ENCODE peak calls at places on chromosomes 11 and 22, in nine cellular contexts. P, R, Y, C, Q, I, E, L and K are unnamed samples.

GRCh38 chr22:39348909-39349505 is 784 bp upstream of the SYNGR1 start:
- DNase-seq in P (no peak), R (no peak), Y (no peak), C (no peak), Q (no peak), I (no peak), E (peak; percentile 29), L (no peak), K (no peak)

GRCh38 chr11:60069471-60069870 is 13.0 kb downstream of the MS4A3 start:
- DNase-seq in P (no peak), R (no peak), Y (no peak), C (peak; percentile 55), Q (no peak), I (no peak), E (no peak), L (no peak), K (no peak)

GRCh38 chr11:28481673-28482480 is 373.7 kb downstream of the METTL15 start:
- DNase-seq in P (no peak), R (peak; percentile 12), Y (no peak), C (no peak), Q (no peak), I (no peak), E (no peak), L (no peak), K (no peak)

GRCh38 chr11:64297722-64298358 is 2.3 kb upstream of the CATSPERZ start:
- DNase-seq in P (no peak), R (no peak), Y (no peak), C (no peak), Q (no peak), I (peak; percentile 61), E (no peak), L (no peak), K (no peak)

GRCh38 chr22:46004105-46004866 is 27.3 kb upstream of the WNT7B start:
- DNase-seq in P (peak; percentile 60), R (no peak), Y (no peak), C (no peak), Q (no peak), I (peak; percentile 28), E (no peak), L (no peak), K (no peak)

GRCh38 chr22:49951001-49951677 is 9.4 kb upstream of the PIM3 start:
- DNase-seq in P (no peak), R (no peak), Y (no peak), C (peak; percentile 90), Q (no peak), I (peak; percentile 99), E (peak; percentile 100), L (no peak), K (no peak)

GRCh38 chr11:18495703-18496102 is 31.0 kb downstream of the TSG101 start:
- DNase-seq in P (no peak), R (no peak), Y (no peak), C (no peak), Q (no peak), I (no peak), E (no peak), L (no peak), K (no peak)

GRCh38 chr22:49791682-49792081 is 36.0 kb downstream of the BRD1 start:
- DNase-seq in P (no peak), R (no peak), Y (no peak), C (no peak), Q (no peak), I (no peak), E (no peak), L (no peak), K (no peak)

GRCh38 chr11:70528046-70528793 is 129.9 kb downstream of the CTTN start:
- DNase-seq in P (peak; percentile 25), R (no peak), Y (no peak), C (no peak), Q (no peak), I (no peak), E (no peak), L (no peak), K (no peak)

GRCh38 chr11:10735532-10736465 is 15.2 kb upstream of the CTR9 start:
- DNase-seq in P (peak; percentile 98), R (peak; percentile 97), Y (peak; percentile 91), C (peak; percentile 89), Q (peak; percentile 94), I (peak; percentile 92), E (peak; percentile 92), L (peak; percentile 99), K (peak; percentile 95)

GRCh38 chr11:10376061-10376460 is 71.2 kb downstream of the ADM start:
- DNase-seq in P (no peak), R (no peak), Y (no peak), C (no peak), Q (no peak), I (no peak), E (no peak), L (peak; percentile 47), K (no peak)

GRCh38 chr11:64355078-64355940 is 3.7 kb upstream of the RPS6KA4 start:
- DNase-seq in P (peak; percentile 91), R (peak; percentile 72), Y (peak; percentile 65), C (peak; percentile 68), Q (peak; percentile 58), I (peak; percentile 90), E (peak; percentile 91), L (peak; percentile 84), K (no peak)

GRCh38 chr11:104161751-104162450 is 2.0 kb downstream of the PDGFD start:
- DNase-seq in P (no peak), R (no peak), Y (no peak), C (no peak), Q (no peak), I (no peak), E (no peak), L (peak; percentile 17), K (no peak)

GRCh38 chr22:41772645-41773044 is 27.8 kb upstream of the CCDC134 start:
- DNase-seq in P (no peak), R (no peak), Y (no peak), C (peak; percentile 52), Q (no peak), I (no peak), E (no peak), L (no peak), K (no peak)

GRCh38 chr11:4610258-4610935 is 2.4 kb upstream of the TRIM68 start:
- DNase-seq in P (no peak), R (peak; percentile 16), Y (no peak), C (no peak), Q (no peak), I (no peak), E (no peak), L (peak; percentile 59), K (no peak)

GRCh38 chr11:72570893-72571741 is 103.1 kb downstream of the PDE2A start:
- DNase-seq in P (no peak), R (no peak), Y (no peak), C (no peak), Q (no peak), I (no peak), E (no peak), L (no peak), K (no peak)

GRCh38 chr11:72575533-72576170 is 98.6 kb downstream of the PDE2A start:
- DNase-seq in P (no peak), R (no peak), Y (no peak), C (no peak), Q (no peak), I (no peak), E (no peak), L (no peak), K (no peak)

GRCh38 chr11:72574534-72575460 is 99.4 kb downstream of the PDE2A start:
- DNase-seq in P (no peak), R (no peak), Y (no peak), C (no peak), Q (no peak), I (no peak), E (no peak), L (no peak), K (no peak)

GRCh38 chr11:72574046-72574445 is 100.2 kb downstream of the PDE2A start:
- DNase-seq in P (no peak), R (no peak), Y (no peak), C (no peak), Q (no peak), I (no peak), E (no peak), L (no peak), K (no peak)

GRCh38 chr11:72573380-72573949 is 100.8 kb downstream of the PDE2A start:
- DNase-seq in P (no peak), R (peak; percentile 25), Y (peak; percentile 39), C (no peak), Q (peak; percentile 34), I (no peak), E (peak; percentile 53), L (peak; percentile 43), K (no peak)
- TF ChIP-seq CTCF in P (peak; percentile 48), R (peak; percentile 82), Y (peak; percentile 81), C (peak; percentile 60), Q (peak; percentile 65), I (peak; percentile 26), E (peak; percentile 35), L (peak; percentile 67), K (peak; percentile 72)

DNA sequence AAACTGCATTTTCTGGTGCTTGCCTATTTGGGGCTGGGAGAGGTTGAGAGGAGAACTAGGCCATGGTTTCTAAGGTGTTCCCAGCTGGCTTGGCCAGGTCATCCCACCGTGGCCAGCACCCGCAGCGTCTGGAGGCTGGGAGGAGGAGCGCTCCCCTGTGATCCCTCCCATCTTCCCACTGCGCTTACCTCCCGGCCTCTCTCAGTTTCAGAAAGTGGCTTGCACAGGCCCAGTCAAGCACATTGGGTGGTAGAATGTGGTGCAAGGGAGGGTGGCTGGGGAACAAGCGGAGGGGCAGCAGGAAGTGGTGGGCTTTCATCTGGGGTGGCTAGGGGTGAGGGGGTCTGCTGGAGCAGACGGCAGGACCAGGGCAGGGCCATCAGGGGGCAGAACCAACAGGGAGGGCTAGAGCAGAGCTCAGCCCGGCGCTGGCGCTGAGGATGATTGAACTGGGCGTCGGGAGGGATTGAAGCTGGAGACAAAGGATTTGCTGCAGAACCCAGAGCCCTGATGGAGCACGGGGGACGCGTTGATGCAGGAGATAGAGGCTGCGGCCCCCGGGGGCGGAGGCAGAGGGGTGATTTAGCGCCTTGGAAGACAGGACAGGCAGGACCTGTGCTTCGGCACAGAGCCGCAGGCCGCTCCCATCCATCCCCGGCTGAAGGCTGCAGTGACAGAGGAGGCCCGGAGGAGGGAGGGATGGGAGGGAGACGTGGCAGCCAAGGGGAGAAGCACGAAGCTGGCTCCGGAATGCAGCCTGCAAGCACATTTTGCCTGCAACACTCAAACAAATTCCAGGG is 76.0 kb downstream of the TRIM29 start:
- DNase-seq in P (no peak), R (peak; percentile 32), Y (no peak), C (no peak), Q (no peak), I (no peak), E (no peak), L (peak; percentile 24), K (peak; percentile 81)
- TF ChIP-seq CTCF in P (no peak), R (no peak), Y (no peak), C (no peak), Q (no peak), I (no peak), E (no peak), L (no peak), K (peak; percentile 55)

DNA sequence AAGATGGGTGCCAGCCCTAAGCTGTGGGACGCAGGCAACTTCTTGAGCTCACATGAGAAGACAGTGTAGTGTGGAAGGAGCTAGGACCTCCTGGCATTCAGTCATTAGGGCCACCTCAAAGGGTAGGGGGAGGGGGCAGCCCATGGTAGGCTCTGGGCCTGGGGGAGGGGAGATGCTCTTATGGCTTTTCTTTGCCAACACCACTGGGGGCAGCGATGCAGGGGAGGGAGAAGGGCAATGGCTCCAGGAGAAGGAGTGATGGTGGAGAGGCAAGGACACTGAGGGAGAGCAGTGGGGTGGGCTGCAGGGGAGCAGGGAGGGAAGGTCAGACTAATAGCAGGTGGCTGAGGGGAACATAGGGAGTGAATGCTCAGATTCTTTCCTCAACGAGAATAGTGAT is 63.3 kb upstream of the SUSD2 start:
- DNase-seq in P (no peak), R (no peak), Y (no peak), C (no peak), Q (no peak), I (no peak), E (no peak), L (no peak), K (no peak)
- TF ChIP-seq CTCF in P (no peak), R (peak; percentile 12), Y (peak; percentile 17), C (no peak), Q (no peak), I (no peak), E (no peak), L (no peak), K (no peak)

GRCh38 chr22:18998998-18999397 is 62.9 kb upstream of the PRODH start:
- DNase-seq in P (no peak), R (no peak), Y (no peak), C (no peak), Q (no peak), I (no peak), E (no peak), L (no peak), K (no peak)
- TF ChIP-seq CTCF in P (no peak), R (peak; percentile 68), Y (peak; percentile 55), C (peak; percentile 11), Q (peak; percentile 51), I (no peak), E (no peak), L (peak; percentile 33), K (peak; percentile 62)